ENCODE peak calls at places on chromosomes 1 and 21, in four cellular contexts. V is endothelial cell of umbilical vein, D is cardiac fibroblast, M is small intestine. A is an unnamed sample.

GRCh38 chr1:184753608-184754478 is 815 bp downstream of the EDEM3 start:
- DNase-seq in V (peak; percentile 81), D (peak; percentile 29), M (peak; percentile 36), A (peak; percentile 32)

GRCh38 chr1:160726114-160726497 is 12.9 kb upstream of the SLAMF7 start:
- DNase-seq in V (no peak), D (peak; percentile 27), M (peak; percentile 40), A (peak; percentile 27)

GRCh38 chr1:52360595-52360968 is 5.4 kb downstream of the CC2D1B start:
- DNase-seq in V (no peak), D (no peak), M (no peak), A (no peak)

GRCh38 chr1:12386130-12386529 is 156.3 kb downstream of the VPS13D start:
- DNase-seq in V (no peak), D (no peak), M (no peak), A (peak; percentile 94)

GRCh38 chr1:37797750-37798345 is 4.2 kb downstream of the MANEAL start:
- DNase-seq in V (no peak), D (peak; percentile 63), M (no peak), A (no peak)

GRCh38 chr1:201463071-201463552 is 5.9 kb downstream of the PHLDA3 start:
- DNase-seq in V (no peak), D (peak; percentile 40), M (no peak), A (peak; percentile 67)

GRCh38 chr1:181133441-181133951 is 45.0 kb downstream of the IER5 start:
- DNase-seq in V (no peak), D (no peak), M (no peak), A (no peak)

GRCh38 chr1:159791461-159791860 is 10.7 kb downstream of the DUSP23 start:
- DNase-seq in V (no peak), D (no peak), M (no peak), A (no peak)

GRCh38 chr1:226436855-226437491 is 29.1 kb upstream of the PARP1 start:
- DNase-seq in V (no peak), D (no peak), M (no peak), A (no peak)

GRCh38 chr1:167145965-167146364 is 52.1 kb downstream of the STYXL2 start:
- DNase-seq in V (no peak), D (no peak), M (no peak), A (peak; percentile 68)

GRCh38 chr1:247966520-247967204 is 1.6 kb downstream of the OR2AK2 start:
- DNase-seq in V (no peak), D (no peak), M (no peak), A (no peak)

GRCh38 chr1:230189276-230190183 is 122.5 kb downstream of the GALNT2 start:
- DNase-seq in V (no peak), D (no peak), M (no peak), A (no peak)

GRCh38 chr1:210360852-210361477 is 32.3 kb downstream of the HHAT start:
- DNase-seq in V (peak; percentile 49), D (peak; percentile 73), M (peak; percentile 38), A (peak; percentile 63)

GRCh38 chr1:175198332-175198731 is 5.8 kb upstream of the KIAA0040 start:
- DNase-seq in V (peak; percentile 6), D (no peak), M (no peak), A (no peak)

GRCh38 chr1:202130816-202131522 is 8.3 kb downstream of the GPR37L1 start:
- DNase-seq in V (no peak), D (no peak), M (no peak), A (no peak)

GRCh38 chr21:36990508-36991205 is 15.8 kb upstream of the RIPPLY3 start:
- DNase-seq in V (no peak), D (no peak), M (no peak), A (no peak)

GRCh38 chr1:9293241-9293511 is 482 bp downstream of the SPSB1 start:
- DNase-seq in V (no peak), D (no peak), M (no peak), A (no peak)

GRCh38 chr1:38005195-38006007 is at the start of gene FHL3:
- DNase-seq in V (peak; percentile 25), D (peak; percentile 39), M (no peak), A (peak; percentile 54)

GRCh38 chr1:178931843-178932551 is 61.1 kb upstream of the ANGPTL1 start:
- DNase-seq in V (no peak), D (peak; percentile 87), M (peak; percentile 10), A (peak; percentile 27)

GRCh38 chr1:220818421-220819173 is 31.9 kb downstream of the MTARC1 start:
- DNase-seq in V (peak; percentile 12), D (peak; percentile 73), M (no peak), A (no peak)

GRCh38 chr21:34980423-34981115 is 68.5 kb downstream of the RUNX1 start:
- DNase-seq in V (no peak), D (no peak), M (no peak), A (no peak)

GRCh38 chr1:204103121-204103741 is 30.3 kb downstream of the SOX13 start:
- DNase-seq in V (peak; percentile 46), D (no peak), M (no peak), A (peak; percentile 32)

GRCh38 chr1:109761227-109762038 is 2.3 kb downstream of the EPS8L3 start:
- DNase-seq in V (no peak), D (no peak), M (no peak), A (no peak)

GRCh38 chr1:40986328-40986783 is 6.9 kb downstream of the CTPS1 start:
- DNase-seq in V (no peak), D (no peak), M (no peak), A (no peak)

GRCh38 chr1:224666078-224666477 is 50.0 kb downstream of the CNIH3 start:
- DNase-seq in V (no peak), D (no peak), M (no peak), A (no peak)

GRCh38 chr1:43241352-43241953 is 28.3 kb upstream of the TMEM125 start:
- DNase-seq in V (no peak), D (peak; percentile 57), M (no peak), A (peak; percentile 60)

GRCh38 chr21:41112740-41113692 is 54.9 kb upstream of the BACE2 start:
- DNase-seq in V (no peak), D (peak; percentile 74), M (peak; percentile 40), A (peak; percentile 57)

GRCh38 chr1:236287757-236288619 is 6.2 kb upstream of the ERO1B start:
- DNase-seq in V (no peak), D (no peak), M (no peak), A (no peak)

GRCh38 chr1:65195495-65196417 is 47.8 kb downstream of the AK4 start:
- DNase-seq in V (no peak), D (peak; percentile 90), M (no peak), A (no peak)

GRCh38 chr21:27023186-27023585 is 56.3 kb upstream of the ADAMTS5 start:
- DNase-seq in V (no peak), D (no peak), M (no peak), A (no peak)

GRCh38 chr1:117127840-117128239 is 6.3 kb upstream of the TRIM45 start:
- DNase-seq in V (no peak), D (peak; percentile 32), M (no peak), A (peak; percentile 63)

GRCh38 chr1:157566484-157567300 is 14.4 kb upstream of the FCRL5 start:
- DNase-seq in V (no peak), D (no peak), M (no peak), A (no peak)

GRCh38 chr1:177174921-177175634 is 4.3 kb downstream of the BRINP2 start:
- DNase-seq in V (no peak), D (no peak), M (no peak), A (no peak)

GRCh38 chr1:156089704-156090103 is 7.4 kb upstream of the MEX3A start:
- DNase-seq in V (no peak), D (no peak), M (no peak), A (no peak)

DNA sequence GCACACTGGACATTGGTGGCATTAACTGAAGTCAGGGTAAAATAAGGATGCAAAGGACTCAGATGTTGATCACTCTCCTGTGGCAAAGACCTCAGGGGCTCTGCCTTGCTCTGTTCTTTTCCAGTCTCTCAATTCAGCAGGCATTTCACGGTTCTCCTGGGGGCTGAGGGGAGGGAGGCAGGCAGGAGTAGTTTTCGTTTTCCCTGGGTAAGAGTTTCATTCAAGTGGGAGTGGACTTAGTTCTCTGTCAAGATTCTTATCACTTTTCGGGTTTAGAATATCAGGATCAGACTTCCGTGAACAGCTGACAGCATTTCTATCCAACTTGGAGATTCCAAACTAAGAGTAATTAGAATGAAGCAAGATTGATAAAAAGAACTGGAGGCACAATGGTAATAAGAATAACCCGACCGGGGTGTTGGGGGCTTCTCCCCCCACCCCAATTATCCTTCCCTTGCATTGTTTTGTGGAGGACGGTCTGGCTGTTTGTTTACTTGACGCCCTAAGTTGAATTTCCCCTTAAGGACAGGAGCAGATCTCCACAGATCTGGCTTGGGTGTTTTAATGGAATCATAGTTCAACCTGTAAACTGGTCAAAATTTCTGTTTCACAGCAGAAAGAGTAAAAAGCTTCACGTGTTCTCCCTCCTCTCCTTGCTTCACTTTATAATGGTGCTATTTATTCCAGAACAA is 2.4 kb upstream of the ATF3 start:
- DNase-seq in V (peak; percentile 30), D (no peak), M (peak; percentile 55), A (no peak)
- H3K4me3 ChIP-seq in V (no peak overlapping the region), D (no peak overlapping the region), M (no peak overlapping the region), A (peak overlapping the region; percentile 66)

GRCh38 chr21:33586927-33587326 is 1.6 kb downstream of the DONSON start:
- DNase-seq in V (no peak), D (no peak), M (no peak), A (no peak)
- H3K4me3 ChIP-seq in V (no peak overlapping the region), D (peak overlapping the region; percentile 69), M (no peak overlapping the region), A (no peak overlapping the region)

GRCh38 chr1:87684786-87685185 is 356.1 kb downstream of the LMO4 start:
- DNase-seq in V (peak; percentile 58), D (peak; percentile 78), M (no peak), A (peak; percentile 51)
- H3K4me3 ChIP-seq in V (peak overlapping the region; percentile 36), D (peak overlapping the region; percentile 55), M (peak overlapping the region; percentile 50), A (peak overlapping the region; percentile 47)

GRCh38 chr21:14542638-14543037 is 3.5 kb downstream of the SAMSN1 start:
- DNase-seq in V (no peak), D (no peak), M (no peak), A (no peak)
- H3K4me3 ChIP-seq in V (no peak overlapping the region), D (peak overlapping the region; percentile 8), M (no peak overlapping the region), A (no peak overlapping the region)

DNA sequence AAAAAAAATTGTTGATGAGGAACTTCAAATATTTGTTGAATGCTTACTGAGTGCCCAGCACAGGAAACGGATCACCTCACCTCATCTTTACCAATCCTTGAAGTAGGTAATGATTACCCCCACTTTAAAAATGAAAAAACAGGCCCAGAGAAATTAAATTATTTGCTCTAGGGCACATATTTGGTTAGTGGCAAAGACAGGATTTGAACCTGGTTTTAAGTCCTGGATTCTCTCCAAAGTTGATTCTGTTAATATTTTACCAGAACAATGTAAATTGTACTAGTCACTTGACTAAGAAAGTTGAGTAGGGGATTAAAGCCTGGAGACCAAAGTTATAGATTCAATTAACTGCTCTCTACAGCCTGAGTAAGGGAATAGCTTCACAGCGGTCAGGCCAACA is 97.9 kb downstream of the GIPC2 start:
- DNase-seq in V (no peak), D (no peak), M (no peak), A (no peak)
- H3K4me3 ChIP-seq in V (no peak overlapping the region), D (no peak overlapping the region), M (no peak overlapping the region), A (no peak overlapping the region)

DNA sequence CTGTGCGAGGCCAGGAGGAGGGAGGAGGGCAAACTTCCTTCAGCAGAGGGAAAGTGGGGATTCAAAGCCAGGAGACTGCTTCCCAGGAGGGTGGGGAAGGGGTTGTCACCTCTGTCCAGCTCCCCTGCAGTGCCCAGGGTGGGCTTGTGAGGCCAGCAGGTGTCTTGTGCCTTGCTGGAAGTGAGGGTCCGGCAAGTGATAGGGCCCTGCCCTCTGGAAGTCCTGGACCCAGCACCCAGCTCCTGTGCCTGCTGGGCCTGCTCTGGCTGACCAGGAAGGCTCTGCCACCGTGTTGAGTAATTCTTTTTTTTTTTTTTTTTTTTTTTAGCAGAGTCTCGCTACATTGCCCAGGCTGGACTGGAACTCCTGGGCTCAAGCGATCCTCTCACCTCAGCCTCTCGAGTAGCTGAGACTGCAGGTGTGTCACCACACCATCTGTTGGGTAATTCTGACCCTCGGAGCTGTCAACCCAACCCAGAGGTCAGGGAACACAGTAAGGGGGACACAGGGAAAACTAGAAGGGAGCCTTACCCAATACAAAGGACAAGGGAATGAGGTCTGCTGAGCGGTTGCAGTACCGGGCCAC is 1.0 kb downstream of the BEST4 start:
- DNase-seq in V (no peak), D (no peak), M (no peak), A (no peak)
- H3K4me3 ChIP-seq in V (no peak overlapping the region), D (no peak overlapping the region), M (no peak overlapping the region), A (no peak overlapping the region)